ENCODE peak calls at places on chromosomes 16 and 17, in four cellular contexts. O, W, G and Q are unnamed samples.

GRCh38 chr16:50269061-50269705 is 2.8 kb downstream of the ADCY7 start:
- DNase-seq in O (peak), W (no peak), G (no peak), Q (no peak)

GRCh38 chr17:8020776-8021564 is 17.9 kb upstream of the ALOX15B start:
- DNase-seq in O (peak), W (no peak), G (no peak), Q (no peak)

GRCh38 chr16:77227745-77228144 is 28.5 kb downstream of the SYCE1L start:
- DNase-seq in O (no peak), W (no peak), G (no peak), Q (no peak)

GRCh38 chr16:85301171-85301690 is 189.0 kb upstream of the CIBAR2 start:
- DNase-seq in O (no peak), W (no peak), G (no peak), Q (no peak)

GRCh38 chr17:82832411-82832810 is 7.4 kb downstream of the ZNF750 start:
- DNase-seq in O (no peak), W (no peak), G (no peak), Q (no peak)

GRCh38 chr16:64751906-64752305 is 370.0 kb downstream of the CDH11 start:
- DNase-seq in O (no peak), W (peak), G (no peak), Q (no peak)

GRCh38 chr16:51524555-51525373 is 373.7 kb upstream of the SALL1 start:
- DNase-seq in O (no peak), W (peak), G (no peak), Q (no peak)

GRCh38 chr17:29005936-29006438 is at the start of gene SEZ6:
- DNase-seq in O (no peak), W (peak), G (peak), Q (peak)

GRCh38 chr17:11981862-11982261 is 15.4 kb downstream of the ZNF18 start:
- DNase-seq in O (no peak), W (no peak), G (no peak), Q (no peak)

GRCh38 chr16:12458591-12459400 is 344.9 kb downstream of the CPPED1 start:
- DNase-seq in O (no peak), W (no peak), G (no peak), Q (no peak)

GRCh38 chr17:71821512-71821911 is 299.3 kb upstream of the SOX9 start:
- DNase-seq in O (no peak), W (no peak), G (no peak), Q (no peak)

GRCh38 chr17:82791532-82791931 is 39.7 kb downstream of the TBCD start:
- DNase-seq in O (no peak), W (peak), G (no peak), Q (no peak)

GRCh38 chr17:45824901-45825492 is 19.7 kb upstream of the SPPL2C start:
- DNase-seq in O (no peak), W (no peak), G (no peak), Q (no peak)

GRCh38 chr17:5809580-5810188 is 225.4 kb upstream of the NLRP1 start:
- DNase-seq in O (no peak), W (no peak), G (no peak), Q (no peak)

GRCh38 chr16:22293137-22294106 is 3.8 kb upstream of the POLR3E start:
- DNase-seq in O (no peak), W (no peak), G (no peak), Q (no peak)

GRCh38 chr16:19488213-19488640 is 33.7 kb downstream of the GDE1 start:
- DNase-seq in O (no peak), W (no peak), G (no peak), Q (no peak)

GRCh38 chr17:76682306-76682705 is 28.5 kb downstream of the MXRA7 start:
- DNase-seq in O (peak), W (peak), G (no peak), Q (no peak)

GRCh38 chr17:35486920-35487727 is 38.6 kb upstream of the SLFN13 start:
- DNase-seq in O (peak), W (peak), G (peak), Q (no peak)

GRCh38 chr17:29196784-29197515 is 16.8 kb upstream of the MYO18A start:
- DNase-seq in O (no peak), W (no peak), G (no peak), Q (no peak)

GRCh38 chr16:87252269-87252970 is 64.8 kb downstream of the C16orf95 start:
- DNase-seq in O (no peak), W (no peak), G (no peak), Q (no peak)

GRCh38 chr16:7492122-7492521 is 159.5 kb downstream of the RBFOX1 start:
- DNase-seq in O (no peak), W (no peak), G (no peak), Q (no peak)

GRCh38 chr16:80006175-80006895 is 405.8 kb upstream of the MAF start:
- DNase-seq in O (no peak), W (peak), G (no peak), Q (no peak)

GRCh38 chr17:45310380-45311324 is 6.2 kb downstream of the MAP3K14 start:
- DNase-seq in O (no peak), W (no peak), G (no peak), Q (no peak)

GRCh38 chr17:63124536-63124935 is 158.5 kb downstream of the TANC2 start:
- DNase-seq in O (no peak), W (no peak), G (no peak), Q (no peak)

GRCh38 chr16:67282447-67282805 is 3.1 kb downstream of the PLEKHG4 start:
- DNase-seq in O (no peak), W (no peak), G (no peak), Q (no peak)

GRCh38 chr16:67283826-67284555 is 4.7 kb downstream of the PLEKHG4 start:
- DNase-seq in O (no peak), W (no peak), G (no peak), Q (no peak)

GRCh38 chr16:67286441-67287235 is 7.3 kb downstream of the PLEKHG4 start:
- DNase-seq in O (no peak), W (no peak), G (no peak), Q (no peak)

GRCh38 chr16:67283039-67283825 is 3.9 kb downstream of the PLEKHG4 start:
- DNase-seq in O (no peak), W (peak), G (no peak), Q (no peak)

GRCh38 chr16:67284699-67285646 is 5.6 kb downstream of the PLEKHG4 start:
- DNase-seq in O (no peak), W (no peak), G (no peak), Q (no peak)
- TF ChIP-seq CTCF in O (no peak), W (peak), G (no peak), Q (no peak)

GRCh38 chr17:39576187-39576586 is 31.5 kb downstream of the NEUROD2 start:
- DNase-seq in O (no peak), W (no peak), G (no peak), Q (no peak)
- TF ChIP-seq CTCF in O (no peak), W (peak), G (no peak), Q (no peak)

GRCh38 chr16:81940781-81941560 is 70.3 kb downstream of the SDR42E1 start:
- DNase-seq in O (no peak), W (peak), G (no peak), Q (no peak)
- TF ChIP-seq CTCF in O (peak), W (peak), G (no peak), Q (peak)

GRCh38 chr17:36861531-36861930 is 75.7 kb upstream of the LHX1 start:
- DNase-seq in O (no peak), W (no peak), G (no peak), Q (no peak)
- TF ChIP-seq CTCF in O (no peak), W (no peak), G (no peak), Q (no peak)

DNA sequence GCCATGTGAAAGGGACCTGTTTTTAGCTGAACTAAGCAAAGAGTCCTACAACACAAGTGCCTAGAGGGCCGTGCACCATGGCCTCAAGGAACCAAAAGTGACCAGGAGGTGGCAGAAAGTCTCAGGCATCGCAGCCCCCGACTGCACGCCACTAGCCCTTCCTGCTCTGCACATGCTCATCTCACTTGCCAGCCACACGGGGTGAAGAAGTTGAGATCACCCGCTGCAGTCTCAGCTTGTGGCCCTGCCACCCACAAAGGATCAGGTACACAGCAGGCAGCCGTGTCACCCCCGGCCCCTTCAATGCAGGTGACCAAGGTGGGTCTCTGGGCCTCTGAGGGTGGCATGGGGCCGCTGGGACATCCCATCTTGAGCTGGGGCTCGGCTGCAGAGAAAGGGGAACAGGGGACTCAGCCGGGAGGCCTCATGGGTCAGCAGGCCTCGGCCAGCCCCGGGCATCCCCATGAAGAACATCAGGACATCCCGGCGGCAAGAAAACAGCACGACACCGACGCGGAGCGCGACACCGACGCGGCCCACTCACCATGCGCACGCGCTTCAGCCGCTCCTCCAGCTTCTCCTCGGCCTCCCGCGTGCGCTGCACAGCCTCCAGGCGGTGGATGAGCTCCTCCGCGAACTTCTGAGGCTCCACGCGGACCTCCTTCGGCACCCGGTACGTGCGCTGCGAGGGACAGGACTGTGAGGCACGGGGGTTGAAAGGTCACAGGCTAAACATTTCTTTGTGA is 21.0 kb downstream of the PDIA2 start:
- DNase-seq in O (no peak), W (no peak), G (no peak), Q (peak)
- TF ChIP-seq CTCF in O (no peak), W (peak), G (no peak), Q (no peak)

GRCh38 chr17:48374650-48375230 is 55.3 kb downstream of the SKAP1 start:
- DNase-seq in O (no peak), W (no peak), G (no peak), Q (no peak)
- TF ChIP-seq CTCF in O (peak), W (peak), G (no peak), Q (no peak)

DNA sequence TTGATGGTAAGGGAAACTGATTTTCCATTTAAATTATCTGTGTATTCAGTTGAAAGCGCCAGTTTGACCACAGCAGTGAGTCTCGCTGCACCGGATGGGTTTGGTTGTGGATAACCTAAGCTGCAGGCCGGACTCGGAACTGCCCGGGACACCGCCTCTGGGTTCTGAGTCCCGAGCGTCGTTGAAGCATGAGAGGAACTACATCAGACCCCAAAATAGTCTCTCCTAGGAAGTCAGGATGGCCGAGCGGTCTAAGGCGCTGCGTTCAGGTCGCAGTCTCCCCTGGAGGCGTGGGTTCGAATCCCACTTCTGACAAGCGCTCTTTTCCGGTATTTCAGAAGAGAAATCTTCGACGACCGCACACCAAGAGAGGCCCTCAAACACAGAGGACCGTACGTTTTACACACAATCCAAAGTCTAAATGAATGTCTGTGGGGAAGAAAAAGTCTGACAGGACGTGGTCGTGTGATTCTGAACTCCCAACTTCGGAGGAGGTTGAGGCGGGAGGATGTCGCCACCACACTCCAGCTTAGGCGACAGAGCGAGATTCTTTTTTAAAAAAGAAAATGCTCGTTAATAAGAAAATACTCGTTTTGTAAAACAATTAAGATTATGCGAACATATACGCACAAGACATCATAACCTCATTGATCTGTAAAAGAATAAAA is 15.4 kb upstream of the PLLP start:
- DNase-seq in O (peak), W (peak), G (peak), Q (peak)
- TF ChIP-seq CTCF in O (peak), W (peak), G (no peak), Q (no peak)

DNA sequence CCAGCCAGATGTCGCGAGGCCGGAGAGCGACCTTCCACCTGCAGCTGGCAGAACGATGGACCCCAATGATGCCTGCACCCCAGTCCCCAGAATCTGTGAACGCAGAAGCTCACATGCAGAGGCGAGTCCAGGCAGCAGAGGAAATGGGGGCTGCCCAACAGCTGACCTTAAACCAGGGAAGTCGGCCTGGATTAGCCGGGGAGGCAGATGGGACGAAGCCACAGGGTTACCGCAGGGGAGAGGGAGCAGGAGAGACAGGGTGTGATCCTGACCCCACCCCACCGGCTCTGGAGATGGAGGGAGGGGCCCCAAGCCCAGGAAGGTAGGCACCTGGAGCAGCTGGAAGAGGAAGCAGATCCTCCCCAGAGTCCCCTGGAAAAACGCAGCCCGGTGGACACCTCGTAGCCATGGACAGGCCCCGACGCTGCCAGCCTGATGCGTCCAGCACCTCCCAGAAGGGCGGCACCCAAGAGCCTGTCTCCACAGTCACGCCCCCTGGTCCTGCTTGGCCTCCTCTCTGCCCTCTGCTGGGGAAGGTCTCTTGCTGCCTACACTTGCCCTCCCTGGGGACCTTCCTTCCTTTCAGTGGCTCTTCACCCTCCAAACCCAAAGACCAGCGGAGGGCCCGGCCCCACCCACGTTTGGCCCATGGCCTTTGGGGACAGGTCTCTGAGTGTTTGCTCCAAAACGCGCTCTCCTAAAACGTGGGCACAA is 37.3 kb downstream of the PIEZO1 start:
- DNase-seq in O (no peak), W (no peak), G (no peak), Q (no peak)
- TF ChIP-seq CTCF in O (no peak), W (peak), G (no peak), Q (no peak)

GRCh38 chr16:15642557-15643452 is at the start of gene MARF1:
- DNase-seq in O (peak), W (peak), G (peak), Q (peak)

GRCh38 chr16:15641753-15642556 is 999 bp downstream of the MARF1 start:
- DNase-seq in O (no peak), W (no peak), G (no peak), Q (no peak)

GRCh38 chr16:15640966-15641365 is 2.0 kb downstream of the MARF1 start:
- DNase-seq in O (no peak), W (no peak), G (no peak), Q (no peak)

GRCh38 chr16:15644306-15644961 is 1.5 kb upstream of the MARF1 start:
- DNase-seq in O (no peak), W (no peak), G (no peak), Q (no peak)

DNA sequence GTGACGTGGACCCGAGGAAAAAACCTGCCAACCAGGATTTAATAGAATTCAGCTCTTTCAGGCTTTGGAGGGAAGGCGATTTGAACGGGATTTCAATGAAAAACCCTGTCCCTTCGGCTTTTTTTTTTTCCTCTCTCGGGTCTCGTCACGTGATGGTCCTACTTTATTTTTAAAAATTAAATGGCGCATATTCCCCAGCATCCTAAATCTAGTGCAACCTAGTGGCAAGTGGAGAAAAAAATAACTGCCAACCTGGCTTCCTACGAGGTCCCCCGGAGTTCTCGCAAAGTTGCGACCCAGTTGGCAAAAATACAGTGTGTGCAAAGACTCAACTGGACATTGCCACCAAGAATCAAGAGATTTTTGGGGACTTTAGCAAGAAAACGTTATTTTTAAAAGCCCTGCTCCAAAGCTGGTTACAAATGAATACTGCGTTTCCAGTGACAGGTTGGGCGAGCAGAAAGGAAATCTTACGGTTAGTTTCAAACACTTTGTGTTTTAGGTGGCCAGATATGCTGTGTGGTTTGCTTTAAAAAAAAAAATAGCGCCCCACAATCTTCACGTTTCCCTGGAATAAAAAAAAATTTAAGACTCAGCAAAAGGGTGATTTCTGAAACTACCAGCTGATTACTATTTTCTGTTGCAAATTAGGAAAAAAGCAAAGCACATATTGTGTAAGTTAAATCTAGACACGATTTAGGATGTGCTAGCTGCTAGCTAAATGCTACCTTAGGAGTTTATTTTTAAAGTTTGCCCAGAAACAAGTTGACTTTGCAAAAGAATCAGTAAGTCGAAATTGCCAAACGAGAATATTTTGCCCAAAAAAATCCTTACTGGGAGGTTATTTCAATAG is 725 bp upstream of the MARF1 start:
- DNase-seq in O (no peak), W (peak), G (no peak), Q (no peak)
- TF ChIP-seq CTCF in O (peak), W (peak), G (no peak), Q (no peak)

GRCh38 chr17:32941419-32942032 is 13.6 kb downstream of the TMEM98 start:
- DNase-seq in O (no peak), W (no peak), G (no peak), Q (no peak)
- TF ChIP-seq CTCF in O (peak), W (peak), G (no peak), Q (peak)